ENCODE peak calls at places on chromosomes 12 and 14, in five cellular contexts. T, W, C, I and K are unnamed samples.

GRCh38 chr12:30425445-30425844 is 270.2 kb downstream of the IPO8 start:
- DNase-seq in I (no peak), W (no peak), T (no peak), C (no peak), K (no peak)

GRCh38 chr12:69433653-69434052 is 36.5 kb upstream of the FRS2 start:
- DNase-seq in I (no peak), C (no peak), W (no peak), T (no peak), K (no peak)

GRCh38 chr12:123384994-123385376 is 1.1 kb downstream of the KMT5A start:
- DNase-seq in C (no peak), I (peak), T (no peak), W (no peak), K (no peak)

GRCh38 chr12:64608901-64609542 is 1.3 kb upstream of the RASSF3 start:
- DNase-seq in W (peak), C (peak), T (no peak), I (peak), K (peak)

GRCh38 chr14:103188691-103189480 is 65.6 kb downstream of the TNFAIP2 start:
- DNase-seq in W (peak), C (peak), T (no peak), I (no peak), K (peak)

GRCh38 chr12:13390381-13390856 is 193.9 kb downstream of the EMP1 start:
- DNase-seq in T (no peak), W (no peak), C (no peak), I (peak), K (peak)

GRCh38 chr14:105159344-105159743 is 9.2 kb downstream of the JAG2 start:
- DNase-seq in W (no peak), C (no peak), T (no peak), I (no peak), K (no peak)

GRCh38 chr12:90287585-90287984 is 578.9 kb upstream of the ATP2B1 start:
- DNase-seq in W (no peak), C (no peak), T (no peak), I (no peak), K (no peak)

GRCh38 chr12:79547044-79547734 is 143.6 kb downstream of the PAWR start:
- DNase-seq in T (no peak), I (peak), C (no peak), W (peak), K (peak)

GRCh38 chr12:16225692-16226091 is 51.8 kb downstream of the SLC15A5 start:
- DNase-seq in I (no peak), C (no peak), W (no peak), T (no peak), K (no peak)

GRCh38 chr12:124286414-124286813 is 8.5 kb upstream of the RFLNA start:
- DNase-seq in I (peak), T (no peak), C (no peak), W (no peak), K (peak)

GRCh38 chr12:62221107-62221506 is 39.1 kb upstream of the USP15 start:
- DNase-seq in T (no peak), C (no peak), I (no peak), W (no peak), K (no peak)

GRCh38 chr12:109544955-109545531 is 28.3 kb downstream of the MMAB start:
- DNase-seq in I (peak), T (no peak), C (no peak), W (no peak), K (peak)

GRCh38 chr12:77891531-77892147 is 60.9 kb downstream of the NAV3 start:
- DNase-seq in T (no peak), C (no peak), W (no peak), I (no peak), K (no peak)

GRCh38 chr12:904010-904414 is 45.5 kb downstream of the RAD52 start:
- DNase-seq in C (no peak), T (no peak), W (no peak), I (no peak), K (no peak)

GRCh38 chr14:64634558-64634957 is 69.7 kb upstream of the PLEKHG3 start:
- DNase-seq in C (no peak), I (no peak), T (no peak), W (no peak), K (no peak)

GRCh38 chr12:99522456-99522855 is 125.1 kb upstream of the GARIN6 start:
- DNase-seq in W (no peak), T (no peak), C (no peak), I (no peak), K (no peak)

GRCh38 chr12:1911598-1912575 is 6.6 kb downstream of the CACNA2D4 start:
- DNase-seq in C (peak), I (no peak), W (no peak), T (no peak), K (no peak)

GRCh38 chr14:31449971-31450610 is 7.2 kb downstream of the DTD2 start:
- DNase-seq in W (peak), I (peak), C (peak), T (no peak), K (no peak)

GRCh38 chr14:76280221-76280620 is 95.7 kb upstream of the ESRRB start:
- DNase-seq in W (no peak), C (no peak), T (no peak), I (no peak), K (no peak)

GRCh38 chr12:49022558-49023178 is 4.1 kb upstream of the PRKAG1 start:
- DNase-seq in T (no peak), C (no peak), I (no peak), W (no peak), K (no peak)

GRCh38 chr14:35420036-35420811 is 15.7 kb upstream of the NFKBIA start:
- DNase-seq in W (no peak), I (peak), C (no peak), T (no peak), K (no peak)

GRCh38 chr12:131132118-131132892 is 178.6 kb downstream of the ADGRD1 start:
- DNase-seq in I (peak), W (peak), T (no peak), C (peak), K (peak)

GRCh38 chr12:104519190-104519857 is 62.6 kb downstream of the CHST11 start:
- DNase-seq in I (no peak), C (no peak), T (no peak), W (no peak), K (no peak)

GRCh38 chr14:101635238-101636080 is 74.2 kb downstream of the DIO3 start:
- DNase-seq in W (no peak), I (no peak), T (no peak), C (no peak), K (no peak)

GRCh38 chr14:71400821-71401447 is 493.7 kb downstream of the PCNX1 start:
- DNase-seq in I (no peak), T (no peak), W (no peak), C (peak), K (no peak)

GRCh38 chr12:41663487-41664258 is 475.6 kb downstream of the PDZRN4 start:
- DNase-seq in T (no peak), W (peak), I (peak), C (no peak), K (no peak)

GRCh38 chr12:28939427-28939826 is 209.7 kb upstream of the FAR2 start:
- DNase-seq in C (no peak), T (no peak), W (no peak), I (no peak), K (no peak)

GRCh38 chr14:95043732-95044462 is 113.4 kb downstream of the DICER1 start:
- DNase-seq in I (no peak), W (no peak), C (no peak), T (no peak), K (no peak)

GRCh38 chr12:49336645-49337584 is at the start of gene C1QL4:
- DNase-seq in W (peak), C (peak), T (no peak), I (peak), K (peak)

GRCh38 chr12:122681814-122682213 is 21.3 kb downstream of the HCAR2 start:
- DNase-seq in I (no peak), W (no peak), T (no peak), C (no peak), K (no peak)

GRCh38 chr12:44972746-44973421 is 78.0 kb downstream of the DBX2 start:
- DNase-seq in T (no peak), C (peak), I (peak), W (peak), K (peak)

GRCh38 chr14:31930493-31931225 is 146.4 kb upstream of the ARHGAP5 start:
- DNase-seq in I (no peak), W (no peak), T (no peak), C (no peak), K (no peak)

GRCh38 chr14:57492859-57493258 is 798 bp downstream of the CCDC198 start:
- DNase-seq in C (no peak), I (peak), W (no peak), T (no peak), K (peak)

GRCh38 chr12:93279849-93280412 is 97.8 kb upstream of the NUDT4 start:
- DNase-seq in T (no peak), C (no peak), W (peak), I (no peak), K (no peak)

GRCh38 chr14:89428556-89429196 is 11.6 kb upstream of the FOXN3 start:
- DNase-seq in T (no peak), C (no peak), I (peak), W (peak), K (no peak)

GRCh38 chr12:70982991-70983390 is 62.5 kb upstream of the PTPRR start:
- DNase-seq in C (no peak), I (no peak), W (peak), T (no peak), K (no peak)

GRCh38 chr12:75876843-75877587 is 154.6 kb downstream of the PHLDA1 start:
- DNase-seq in C (no peak), W (no peak), T (no peak), I (no peak), K (peak)

DNA sequence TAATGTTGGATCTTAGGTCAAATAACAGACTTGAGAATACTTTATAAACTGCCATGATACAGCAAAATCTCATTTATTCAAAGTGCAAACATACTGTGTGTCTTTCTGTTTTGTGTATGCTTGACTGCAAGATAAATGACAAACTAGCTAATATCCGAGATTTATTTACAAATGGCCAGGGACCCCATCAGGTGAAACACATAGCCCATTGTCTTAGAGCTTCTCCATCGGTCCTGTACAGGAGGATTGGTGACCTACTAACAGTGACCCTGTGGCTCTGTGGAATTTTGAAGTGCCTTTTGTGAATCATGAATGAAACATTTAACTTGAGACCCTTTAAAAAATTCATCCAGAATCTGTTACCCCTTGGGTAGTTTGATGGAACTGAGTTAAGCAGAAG is 27.1 kb downstream of the SLC25A29 start:
- DNase-seq in I (no peak), T (no peak), W (no peak), C (no peak), K (no peak)
- TF ChIP-seq CTCF in I (no peak), T (no peak), W (no peak), C (no peak), K (no peak)

GRCh38 chr12:7130791-7131501 is 775 bp downstream of the CLSTN3 start:
- DNase-seq in W (peak), T (no peak), I (no peak), C (peak), K (peak)
- TF ChIP-seq CTCF in W (peak), T (peak), I (no peak), C (no peak), K (no peak)

GRCh38 chr12:53791735-53792326 is 40.1 kb upstream of the CISTR start:
- DNase-seq in W (peak), T (no peak), C (peak), I (no peak), K (peak)
- TF ChIP-seq CTCF in W (peak), T (peak), C (peak), I (peak), K (peak)

DNA sequence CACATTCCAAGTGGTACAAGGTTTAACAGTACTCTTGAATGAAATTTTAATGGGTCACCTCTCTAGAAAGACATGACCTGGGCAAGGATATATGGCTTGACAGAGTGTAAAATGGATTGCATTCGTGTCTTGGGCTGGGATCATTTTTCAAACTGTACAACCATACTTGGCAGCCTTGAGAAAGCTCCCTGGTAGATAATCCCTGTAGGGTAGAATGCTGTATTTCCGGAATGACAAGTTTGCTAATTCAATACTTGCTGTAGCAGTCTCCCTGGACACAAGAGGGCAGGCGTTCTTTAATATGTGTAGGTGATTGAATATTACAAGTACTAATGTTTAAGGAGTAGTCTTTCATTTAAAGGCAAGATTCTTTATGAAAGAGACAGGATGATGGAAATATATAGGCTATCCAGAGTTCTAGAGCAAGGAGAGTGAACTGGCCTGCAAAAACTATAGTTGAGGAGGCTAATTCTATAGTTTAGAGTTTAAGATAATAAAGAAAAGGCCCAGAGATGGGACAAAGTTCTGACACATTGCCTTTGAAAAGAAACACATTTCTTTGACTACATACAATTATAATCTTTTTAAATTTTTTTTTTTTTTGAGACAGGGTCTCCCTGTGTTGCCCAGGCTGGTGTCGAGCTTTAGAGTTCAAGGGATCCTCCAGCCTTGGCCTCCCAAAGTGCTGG is 53.4 kb downstream of the PLBD1 start:
- DNase-seq in T (no peak), W (peak), C (peak), I (peak), K (peak)
- TF ChIP-seq CTCF in T (peak), W (peak), C (no peak), I (no peak), K (peak)

DNA sequence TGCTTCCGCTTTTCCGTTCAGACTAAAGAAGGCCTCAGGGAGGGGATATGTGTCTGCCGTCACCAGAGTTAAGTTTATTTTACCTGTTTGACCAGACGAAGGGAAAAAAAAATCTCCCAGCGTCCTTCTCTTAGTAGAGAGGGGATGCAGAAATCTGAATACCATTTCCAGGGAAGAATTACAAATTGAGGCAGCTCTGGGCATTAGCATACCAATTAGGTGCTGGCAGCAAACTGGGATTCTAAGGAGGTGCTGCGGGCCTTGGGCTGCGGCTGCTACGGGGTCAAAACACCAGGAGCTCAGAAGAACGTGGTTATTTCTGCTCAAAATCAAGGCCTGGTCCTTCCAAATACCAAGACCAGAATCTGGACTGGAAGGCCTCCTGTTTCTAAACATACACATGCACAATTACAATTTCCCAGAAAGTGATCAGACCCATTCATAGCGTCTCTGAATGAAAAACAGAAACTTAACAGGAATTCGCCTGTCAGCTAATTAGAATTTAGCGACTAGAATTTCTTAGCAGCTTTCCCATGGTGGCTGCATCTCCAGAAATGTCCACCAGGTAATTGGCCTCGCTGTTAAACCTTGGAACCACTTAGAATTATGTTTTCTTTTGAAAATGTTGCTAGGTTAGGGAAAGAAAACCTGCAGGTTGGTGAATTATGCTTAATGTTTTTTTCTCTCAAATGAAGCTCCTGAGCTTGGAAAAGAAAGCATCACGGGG is 617.0 kb downstream of the VRK1 start:
- DNase-seq in I (no peak), C (no peak), W (peak), T (no peak), K (no peak)
- TF ChIP-seq CTCF in I (no peak), C (no peak), W (peak), T (no peak), K (no peak)

GRCh38 chr12:115866909-115867525 is 410.5 kb downstream of the MED13L start:
- DNase-seq in I (peak), T (no peak), C (no peak), W (peak), K (peak)
- TF ChIP-seq CTCF in I (no peak), T (no peak), C (no peak), W (peak), K (no peak)

GRCh38 chr12:32134144-32134888 is 27.7 kb downstream of the BICD1 start:
- DNase-seq in T (no peak), W (no peak), C (peak), I (no peak), K (peak)
- TF ChIP-seq CTCF in T (no peak), W (no peak), C (no peak), I (no peak), K (no peak)